ENCODE peak calls at places on chromosomes 12 and 14, in five cellular contexts. One of them, this sample, is unnamed.

GRCh38 chr14:91202234-91202974 is 42.1 kb downstream of the GPR68 start:
- DNase-seq in endothelial cell of umbilical vein: peak; percentile 47
- DNase-seq in neural progenitor cell: peak; percentile 83
- DNase-seq in HepG2: no peak
- DNase-seq in HCT116: no peak
- DNase-seq in this sample: no peak

GRCh38 chr14:32050839-32051238 is 26.3 kb upstream of the ARHGAP5 start:
- DNase-seq in endothelial cell of umbilical vein: no peak
- DNase-seq in neural progenitor cell: no peak
- DNase-seq in HepG2: no peak
- DNase-seq in HCT116: no peak
- DNase-seq in this sample: no peak

GRCh38 chr14:32480337-32480736 is 151.2 kb downstream of the AKAP6 start:
- DNase-seq in endothelial cell of umbilical vein: no peak
- DNase-seq in neural progenitor cell: no peak
- DNase-seq in HepG2: no peak
- DNase-seq in HCT116: no peak
- DNase-seq in this sample: no peak

GRCh38 chr14:89137514-89138163 is 279.4 kb downstream of the FOXN3 start:
- DNase-seq in endothelial cell of umbilical vein: peak; percentile 79
- DNase-seq in neural progenitor cell: no peak
- DNase-seq in HepG2: peak; percentile 45
- DNase-seq in HCT116: peak; percentile 70
- DNase-seq in this sample: no peak

GRCh38 chr12:83015390-83016225 is 328.9 kb downstream of the TMTC2 start:
- DNase-seq in endothelial cell of umbilical vein: peak; percentile 77
- DNase-seq in neural progenitor cell: no peak
- DNase-seq in HepG2: no peak
- DNase-seq in HCT116: peak; percentile 23
- DNase-seq in this sample: no peak

GRCh38 chr12:102300824-102301461 is 103.3 kb upstream of the PMCH start:
- DNase-seq in endothelial cell of umbilical vein: peak; percentile 50
- DNase-seq in neural progenitor cell: peak; percentile 55
- DNase-seq in HepG2: peak; percentile 49
- DNase-seq in HCT116: peak; percentile 53
- DNase-seq in this sample: no peak

GRCh38 chr14:22558221-22558913 is 30.7 kb downstream of the DAD1 start:
- DNase-seq in endothelial cell of umbilical vein: no peak
- DNase-seq in neural progenitor cell: peak; percentile 35
- DNase-seq in HepG2: peak; percentile 53
- DNase-seq in HCT116: no peak
- DNase-seq in this sample: peak; percentile 84

GRCh38 chr12:65699251-65699650 is 125.0 kb upstream of the HMGA2 start:
- DNase-seq in endothelial cell of umbilical vein: peak; percentile 43
- DNase-seq in neural progenitor cell: no peak
- DNase-seq in HepG2: no peak
- DNase-seq in HCT116: no peak
- DNase-seq in this sample: no peak

GRCh38 chr14:100904307-100905019 is 941 bp upstream of the RTL1 start:
- DNase-seq in endothelial cell of umbilical vein: no peak
- DNase-seq in neural progenitor cell: peak; percentile 94
- DNase-seq in HepG2: no peak
- DNase-seq in HCT116: no peak
- DNase-seq in this sample: no peak

GRCh38 chr14:47422191-47422590 is 253.2 kb downstream of the MDGA2 start:
- DNase-seq in endothelial cell of umbilical vein: no peak
- DNase-seq in neural progenitor cell: peak; percentile 65
- DNase-seq in HepG2: no peak
- DNase-seq in HCT116: no peak
- DNase-seq in this sample: no peak

GRCh38 chr14:93683241-93683640 is 105.0 kb downstream of the PRIMA1 start:
- DNase-seq in endothelial cell of umbilical vein: no peak
- DNase-seq in neural progenitor cell: peak; percentile 45
- DNase-seq in HepG2: no peak
- DNase-seq in HCT116: peak; percentile 48
- DNase-seq in this sample: peak; percentile 54

GRCh38 chr14:61695695-61696527 is 598 bp downstream of the HIF1A start:
- DNase-seq in endothelial cell of umbilical vein: peak; percentile 62
- DNase-seq in neural progenitor cell: peak; percentile 89
- DNase-seq in HepG2: peak; percentile 45
- DNase-seq in HCT116: no peak
- DNase-seq in this sample: peak; percentile 82

GRCh38 chr12:69108024-69108423 is 131.3 kb upstream of the CPSF6 start:
- DNase-seq in endothelial cell of umbilical vein: no peak
- DNase-seq in neural progenitor cell: no peak
- DNase-seq in HepG2: no peak
- DNase-seq in HCT116: no peak
- DNase-seq in this sample: no peak

GRCh38 chr14:35883677-35884293 is 57.6 kb downstream of the BRMS1L start:
- DNase-seq in endothelial cell of umbilical vein: no peak
- DNase-seq in neural progenitor cell: peak; percentile 59
- DNase-seq in HepG2: peak; percentile 50
- DNase-seq in HCT116: no peak
- DNase-seq in this sample: no peak

GRCh38 chr14:104388011-104388521 is 191.5 kb upstream of the C14orf180 start:
- DNase-seq in endothelial cell of umbilical vein: no peak
- DNase-seq in neural progenitor cell: no peak
- DNase-seq in HepG2: no peak
- DNase-seq in HCT116: no peak
- DNase-seq in this sample: no peak

GRCh38 chr12:77625441-77625840 is 205.3 kb upstream of the NAV3 start:
- DNase-seq in endothelial cell of umbilical vein: no peak
- DNase-seq in neural progenitor cell: no peak
- DNase-seq in HepG2: no peak
- DNase-seq in HCT116: no peak
- DNase-seq in this sample: no peak

DNA sequence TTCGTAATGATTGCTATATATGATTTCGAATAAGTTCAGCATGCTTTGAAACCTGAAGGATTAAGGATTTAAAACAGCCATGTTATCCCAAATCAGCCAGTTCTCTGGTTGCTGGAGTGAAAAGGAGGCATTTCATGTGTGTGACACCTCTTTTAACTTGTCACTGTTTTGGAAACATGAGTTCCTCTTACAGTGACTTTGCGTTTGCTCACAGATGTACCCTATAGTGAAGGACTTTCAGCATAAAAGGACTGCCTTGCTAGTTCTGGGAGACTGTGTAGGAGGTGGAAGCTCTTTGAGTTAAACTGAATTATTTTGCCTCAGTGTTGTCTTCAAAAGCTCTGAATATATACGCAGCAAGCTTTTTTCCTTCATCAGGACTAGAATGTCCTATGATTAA is 7.6 kb downstream of the RNASE11 start:
- DNase-seq in endothelial cell of umbilical vein: no peak
- DNase-seq in neural progenitor cell: no peak
- DNase-seq in HepG2: no peak
- DNase-seq in HCT116: no peak
- DNase-seq in this sample: peak; percentile 13
- H3K4me2 ChIP-seq in endothelial cell of umbilical vein: no peak overlapping the region
- H3K4me2 ChIP-seq in neural progenitor cell: peak overlapping the region; percentile 4
- H3K4me2 ChIP-seq in HepG2: no peak overlapping the region
- H3K4me2 ChIP-seq in HCT116: no peak overlapping the region
- H3K4me2 ChIP-seq in this sample: no peak overlapping the region

GRCh38 chr14:105945891-105946290 is 419.5 kb downstream of the TMEM121 start:
- DNase-seq in endothelial cell of umbilical vein: no peak
- DNase-seq in neural progenitor cell: no peak
- DNase-seq in HepG2: no peak
- DNase-seq in HCT116: no peak
- DNase-seq in this sample: no peak

GRCh38 chr14:105941226-105942166 is 415.1 kb downstream of the TMEM121 start:
- DNase-seq in endothelial cell of umbilical vein: no peak
- DNase-seq in neural progenitor cell: no peak
- DNase-seq in HepG2: no peak
- DNase-seq in HCT116: no peak
- DNase-seq in this sample: no peak

GRCh38 chr14:105943973-105944602 is 417.7 kb downstream of the TMEM121 start:
- DNase-seq in endothelial cell of umbilical vein: no peak
- DNase-seq in neural progenitor cell: no peak
- DNase-seq in HepG2: peak; percentile 68
- DNase-seq in HCT116: no peak
- DNase-seq in this sample: no peak

GRCh38 chr14:105947599-105947998 is 421.2 kb downstream of the TMEM121 start:
- DNase-seq in endothelial cell of umbilical vein: no peak
- DNase-seq in neural progenitor cell: no peak
- DNase-seq in HepG2: no peak
- DNase-seq in HCT116: no peak
- DNase-seq in this sample: no peak

GRCh38 chr14:105944632-105945610 is 418.5 kb downstream of the TMEM121 start:
- DNase-seq in endothelial cell of umbilical vein: no peak
- DNase-seq in neural progenitor cell: no peak
- DNase-seq in HepG2: peak; percentile 67
- DNase-seq in HCT116: peak; percentile 34
- DNase-seq in this sample: no peak
- H3K4me2 ChIP-seq in endothelial cell of umbilical vein: no peak overlapping the region
- H3K4me2 ChIP-seq in neural progenitor cell: no peak overlapping the region
- H3K4me2 ChIP-seq in HepG2: peak overlapping the region; percentile 88
- H3K4me2 ChIP-seq in HCT116: peak overlapping the region; percentile 28
- H3K4me2 ChIP-seq in this sample: no peak overlapping the region

GRCh38 chr12:27474344-27474743 is 27.8 kb downstream of the SMCO2 start:
- DNase-seq in endothelial cell of umbilical vein: no peak
- DNase-seq in neural progenitor cell: no peak
- DNase-seq in HepG2: no peak
- DNase-seq in HCT116: no peak
- DNase-seq in this sample: no peak
- H3K4me2 ChIP-seq in endothelial cell of umbilical vein: no peak overlapping the region
- H3K4me2 ChIP-seq in neural progenitor cell: no peak overlapping the region
- H3K4me2 ChIP-seq in HepG2: no peak overlapping the region
- H3K4me2 ChIP-seq in HCT116: peak overlapping the region; percentile 30
- H3K4me2 ChIP-seq in this sample: no peak overlapping the region

GRCh38 chr12:121608301-121608700 is 18.0 kb upstream of the ORAI1 start:
- DNase-seq in endothelial cell of umbilical vein: no peak
- DNase-seq in neural progenitor cell: no peak
- DNase-seq in HepG2: no peak
- DNase-seq in HCT116: no peak
- DNase-seq in this sample: no peak

GRCh38 chr12:121600702-121601336 is 20.0 kb upstream of the KDM2B start:
- DNase-seq in endothelial cell of umbilical vein: no peak
- DNase-seq in neural progenitor cell: no peak
- DNase-seq in HepG2: no peak
- DNase-seq in HCT116: no peak
- DNase-seq in this sample: no peak

GRCh38 chr12:121598672-121599287 is 18.0 kb upstream of the KDM2B start:
- DNase-seq in endothelial cell of umbilical vein: no peak
- DNase-seq in neural progenitor cell: no peak
- DNase-seq in HepG2: peak; percentile 71
- DNase-seq in HCT116: no peak
- DNase-seq in this sample: no peak

GRCh38 chr12:121602766-121603165 is 21.9 kb upstream of the KDM2B start:
- DNase-seq in endothelial cell of umbilical vein: no peak
- DNase-seq in neural progenitor cell: no peak
- DNase-seq in HepG2: no peak
- DNase-seq in HCT116: no peak
- DNase-seq in this sample: no peak

GRCh38 chr12:121603581-121603980 is 22.7 kb upstream of the ORAI1 start:
- DNase-seq in endothelial cell of umbilical vein: no peak
- DNase-seq in neural progenitor cell: no peak
- DNase-seq in HepG2: no peak
- DNase-seq in HCT116: no peak
- DNase-seq in this sample: no peak
- H3K4me2 ChIP-seq in endothelial cell of umbilical vein: no peak overlapping the region
- H3K4me2 ChIP-seq in neural progenitor cell: no peak overlapping the region
- H3K4me2 ChIP-seq in HepG2: no peak overlapping the region
- H3K4me2 ChIP-seq in HCT116: no peak overlapping the region
- H3K4me2 ChIP-seq in this sample: no peak overlapping the region

DNA sequence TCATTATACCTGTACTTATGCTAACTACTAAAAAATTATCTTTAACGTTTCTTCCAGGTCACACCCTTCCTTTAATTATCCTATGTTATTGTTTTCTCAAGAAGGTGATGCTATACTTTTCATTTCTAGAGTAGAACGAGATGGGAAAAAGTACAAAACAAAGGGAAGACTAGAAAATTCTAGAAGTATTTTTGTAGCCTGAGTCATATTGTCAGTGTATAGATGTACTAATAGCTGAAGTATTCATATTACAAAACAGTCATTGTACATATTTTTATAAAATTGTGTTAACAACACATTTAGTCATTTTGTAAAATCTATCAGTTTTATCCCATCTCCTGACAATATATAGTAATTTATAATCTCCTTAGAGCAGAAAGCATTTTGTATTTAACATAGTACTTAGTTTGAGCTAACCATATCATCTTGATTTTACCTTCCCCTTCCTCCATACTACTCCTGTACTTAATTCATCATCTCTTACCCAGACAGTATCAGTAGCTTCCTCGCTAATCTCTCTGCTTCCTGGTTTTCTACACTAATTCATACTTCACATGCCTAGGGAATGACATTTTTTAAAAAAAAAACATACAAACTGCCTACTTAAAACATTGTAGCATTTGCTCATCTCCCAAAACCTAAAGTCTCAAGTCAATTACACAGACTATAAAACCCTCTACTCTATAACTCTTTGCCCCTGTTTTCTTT is 920.9 kb downstream of the RPS29 start:
- DNase-seq in endothelial cell of umbilical vein: no peak
- DNase-seq in neural progenitor cell: no peak
- DNase-seq in HepG2: no peak
- DNase-seq in HCT116: no peak
- DNase-seq in this sample: no peak
- H3K4me2 ChIP-seq in endothelial cell of umbilical vein: no peak overlapping the region
- H3K4me2 ChIP-seq in neural progenitor cell: no peak overlapping the region
- H3K4me2 ChIP-seq in HepG2: no peak overlapping the region
- H3K4me2 ChIP-seq in HCT116: no peak overlapping the region
- H3K4me2 ChIP-seq in this sample: no peak overlapping the region

DNA sequence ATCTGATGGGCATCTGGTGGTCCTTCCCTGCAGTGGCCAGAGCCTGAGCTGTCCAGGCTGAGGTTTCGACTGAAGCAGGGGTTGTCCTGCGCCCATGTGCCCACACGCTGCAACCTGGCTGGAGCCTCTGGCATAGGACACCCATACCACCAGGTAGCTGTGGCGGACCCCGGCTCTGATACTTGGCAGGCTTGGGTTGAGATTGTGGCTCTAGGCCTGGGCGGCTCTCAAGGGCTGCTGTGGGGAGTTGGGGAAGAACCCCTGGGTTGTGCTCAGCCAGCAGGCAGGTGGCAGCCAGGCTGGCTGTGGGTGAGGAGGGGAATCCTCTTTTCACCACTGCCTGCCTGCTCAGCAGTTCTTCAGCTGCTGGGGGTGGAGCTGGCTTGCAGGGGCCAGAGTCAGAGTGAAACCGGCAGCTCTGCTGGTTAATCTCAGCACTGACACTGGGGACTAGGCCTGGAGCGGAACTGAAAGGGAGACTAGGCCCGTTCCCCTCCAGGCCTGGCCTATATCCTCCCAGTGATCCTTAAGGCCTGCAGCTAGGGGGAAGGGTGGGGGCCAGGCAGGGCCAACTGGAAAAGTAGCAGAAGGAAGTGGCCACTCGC is 39.1 kb downstream of the SH2B3 start:
- DNase-seq in endothelial cell of umbilical vein: no peak
- DNase-seq in neural progenitor cell: peak; percentile 36
- DNase-seq in HepG2: no peak
- DNase-seq in HCT116: no peak
- DNase-seq in this sample: no peak
- H3K4me2 ChIP-seq in endothelial cell of umbilical vein: no peak overlapping the region
- H3K4me2 ChIP-seq in neural progenitor cell: no peak overlapping the region
- H3K4me2 ChIP-seq in HepG2: no peak overlapping the region
- H3K4me2 ChIP-seq in HCT116: no peak overlapping the region
- H3K4me2 ChIP-seq in this sample: no peak overlapping the region

This sample was measured in H1.